ENCODE peak calls at places on chromosome 1, in eight cellular contexts. T is HCT116, N is neural progenitor cell, R is hepatocyte, Z is PC-3, I is GM23338, C is SK-N-SH, B is MM.1S. A is an unnamed sample.
A peak's percentile ranks its signal among the peaks of the same experiment; 100 is the strongest.

GRCh38 chr1:117644696-117645311 is 39.0 kb downstream of the TENT5C start:
- DNase-seq in T (no peak), N (no peak), R (no peak), Z (no peak), I (no peak), C (no peak), B (peak; percentile 73), A (no peak)

GRCh38 chr1:111690306-111690617 is 48.9 kb downstream of the INKA2 start:
- DNase-seq in T (no peak), N (no peak), R (peak; percentile 72), Z (peak; percentile 43), I (no peak), C (peak; percentile 15), B (no peak), A (no peak)

GRCh38 chr1:200253774-200254495 is 155.9 kb downstream of the ZNF281 start:
- DNase-seq in T (no peak), N (no peak), R (no peak), Z (no peak), I (no peak), C (no peak), B (no peak), A (peak; percentile 7)

GRCh38 chr1:6472391-6472790 is 6.4 kb upstream of the TNFRSF25 start:
- DNase-seq in T (no peak), N (no peak), R (no peak), Z (no peak), I (no peak), C (no peak), B (no peak), A (no peak)

GRCh38 chr1:77671836-77672235 is 10.6 kb downstream of the ZZZ3 start:
- DNase-seq in T (no peak), N (no peak), R (no peak), Z (peak; percentile 48), I (no peak), C (no peak), B (peak; percentile 16), A (no peak)

GRCh38 chr1:85569122-85569521 is 11.4 kb upstream of the CCN1 start:
- DNase-seq in T (no peak), N (no peak), R (no peak), Z (peak; percentile 59), I (no peak), C (no peak), B (no peak), A (no peak)

GRCh38 chr1:240737268-240737667 is 125.3 kb upstream of the GREM2 start:
- DNase-seq in T (no peak), N (no peak), R (no peak), Z (peak; percentile 82), I (no peak), C (no peak), B (no peak), A (no peak)

GRCh38 chr1:17606826-17607440 is 67.4 kb downstream of the ARHGEF10L start:
- DNase-seq in T (peak; percentile 36), N (peak; percentile 86), R (peak; percentile 83), Z (peak; percentile 79), I (peak; percentile 94), C (peak; percentile 88), B (peak; percentile 52), A (peak; percentile 63)

GRCh38 chr1:200029035-200029623 is 1.6 kb downstream of the NR5A2 start:
- DNase-seq in T (peak; percentile 4), N (peak; percentile 81), R (peak; percentile 82), Z (peak; percentile 94), I (peak; percentile 79), C (peak; percentile 79), B (peak; percentile 72), A (peak; percentile 88)

GRCh38 chr1:230002164-230002803 is 64.8 kb upstream of the GALNT2 start:
- DNase-seq in T (no peak), N (peak; percentile 59), R (no peak), Z (no peak), I (no peak), C (no peak), B (no peak), A (no peak)

GRCh38 chr1:1024421-1025415 is 4.8 kb downstream of the AGRN start:
- DNase-seq in T (peak; percentile 51), N (peak; percentile 79), R (peak; percentile 90), Z (peak; percentile 99), I (peak; percentile 97), C (no peak), B (no peak), A (no peak)

GRCh38 chr1:109611308-109611950 is 8.0 kb downstream of the GNAT2 start:
- DNase-seq in T (no peak), N (no peak), R (no peak), Z (no peak), I (no peak), C (no peak), B (no peak), A (no peak)

GRCh38 chr1:54549181-54549924 is 1.3 kb downstream of the ACOT11 start:
- DNase-seq in T (no peak), N (no peak), R (no peak), Z (no peak), I (no peak), C (no peak), B (no peak), A (no peak)

GRCh38 chr1:54547601-54548388 is at the start of gene ACOT11:
- DNase-seq in T (no peak), N (peak; percentile 44), R (peak; percentile 83), Z (no peak), I (peak; percentile 75), C (peak; percentile 93), B (no peak), A (no peak)

GRCh38 chr1:54553781-54554313 is 5.8 kb downstream of the ACOT11 start:
- DNase-seq in T (no peak), N (no peak), R (no peak), Z (no peak), I (no peak), C (no peak), B (no peak), A (no peak)

GRCh38 chr1:54548389-54549044 is 489 bp downstream of the ACOT11 start:
- DNase-seq in T (no peak), N (no peak), R (no peak), Z (no peak), I (no peak), C (no peak), B (no peak), A (no peak)

DNA sequence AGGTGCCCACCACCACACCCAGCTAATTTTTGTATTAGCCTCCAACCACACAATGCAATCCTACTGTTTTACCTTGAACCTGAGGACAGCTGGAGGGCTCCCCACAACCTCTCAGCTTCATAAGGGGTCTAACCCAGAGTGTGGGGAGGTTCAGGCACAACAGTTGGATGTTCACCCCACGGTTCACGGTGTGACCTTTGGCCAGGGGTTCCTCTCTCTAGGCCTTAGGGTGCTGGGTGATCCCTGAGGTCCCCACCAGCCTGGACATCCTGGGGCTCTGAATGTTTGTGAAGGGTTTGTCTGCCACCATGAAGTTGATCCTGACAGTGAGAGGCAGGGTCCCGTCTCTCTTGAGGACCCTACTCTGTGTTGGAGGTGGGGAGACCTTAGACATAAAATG is 3.9 kb downstream of the ACOT11 start:
- DNase-seq in T (no peak), N (no peak), R (no peak), Z (no peak), I (no peak), C (no peak), B (no peak), A (no peak)
- TF ChIP-seq EZH2phosphoT487 in T (no peak), N (no peak), R (no peak), Z (no peak), I (no peak), C (no peak), B (no peak), A (no peak)

GRCh38 chr1:166839600-166840308 is 479 bp downstream of the POGK start:
- DNase-seq in T (no peak), N (peak; percentile 68), R (peak; percentile 71), Z (peak; percentile 61), I (peak; percentile 68), C (peak; percentile 81), B (peak; percentile 61), A (peak; percentile 64)
- TF ChIP-seq CTCF in T (no peak), N (peak; percentile 41), R (peak; percentile 24), Z (peak; percentile 51), I (peak; percentile 45), C (peak; percentile 39), B (peak; percentile 47), A (peak; percentile 50)

DNA sequence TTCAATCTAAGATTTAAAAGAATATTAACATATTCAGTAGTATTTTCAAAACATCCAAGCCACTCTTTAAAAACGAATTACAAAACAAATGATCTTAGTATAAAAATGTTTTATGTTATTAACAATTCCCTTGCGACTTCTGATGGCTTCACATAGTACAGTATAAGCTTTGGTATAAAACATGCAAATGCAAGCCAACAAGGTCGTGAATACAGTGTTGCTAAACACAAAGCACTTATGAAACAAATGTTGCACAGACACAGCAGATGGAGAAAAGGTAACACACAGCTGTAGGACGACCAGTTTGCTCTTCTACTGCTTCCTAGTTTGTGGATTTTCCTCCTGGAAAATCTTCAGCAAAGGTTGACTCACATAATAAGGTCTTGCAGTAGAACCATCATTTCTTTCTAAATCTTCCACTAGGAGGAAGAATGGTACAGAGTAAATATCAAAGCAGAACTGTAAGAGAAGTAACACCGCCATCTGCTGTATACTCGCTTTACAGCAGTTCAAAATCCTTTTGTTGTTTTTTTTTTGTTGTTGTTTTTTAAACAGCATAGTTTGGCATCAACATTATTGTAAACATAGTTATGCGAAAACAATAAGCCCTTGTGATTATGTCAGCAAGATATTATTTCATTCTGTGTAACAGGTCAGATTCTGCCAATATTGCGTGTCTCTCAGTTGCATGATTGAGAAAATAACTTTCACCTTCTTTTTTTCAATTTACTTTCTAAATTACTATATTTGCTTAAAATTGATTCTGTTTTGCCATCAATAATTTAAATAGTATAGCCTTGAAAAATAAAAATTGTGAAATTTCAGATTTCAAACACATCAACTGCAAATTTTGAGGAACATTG is 69.5 kb downstream of the LHX8 start:
- DNase-seq in T (peak; percentile 54), N (peak; percentile 63), R (peak; percentile 62), Z (peak; percentile 65), I (peak; percentile 76), C (peak; percentile 33), B (peak; percentile 64), A (peak; percentile 37)
- TF ChIP-seq EZH2phosphoT487 in T (no peak), N (no peak), R (no peak), Z (no peak), I (no peak), C (no peak), B (no peak), A (no peak)

GRCh38 chr1:107318932-107319331 is 178.1 kb downstream of the NTNG1 start:
- DNase-seq in T (no peak), N (no peak), R (no peak), Z (no peak), I (peak; percentile 48), C (no peak), B (no peak), A (peak; percentile 47)

GRCh38 chr1:107327446-107327845 is 186.6 kb downstream of the NTNG1 start:
- DNase-seq in T (no peak), N (no peak), R (no peak), Z (no peak), I (no peak), C (no peak), B (no peak), A (no peak)

GRCh38 chr1:107326823-107327445 is 186.1 kb downstream of the NTNG1 start:
- DNase-seq in T (no peak), N (no peak), R (no peak), Z (no peak), I (no peak), C (no peak), B (peak; percentile 39), A (peak; percentile 60)

DNA sequence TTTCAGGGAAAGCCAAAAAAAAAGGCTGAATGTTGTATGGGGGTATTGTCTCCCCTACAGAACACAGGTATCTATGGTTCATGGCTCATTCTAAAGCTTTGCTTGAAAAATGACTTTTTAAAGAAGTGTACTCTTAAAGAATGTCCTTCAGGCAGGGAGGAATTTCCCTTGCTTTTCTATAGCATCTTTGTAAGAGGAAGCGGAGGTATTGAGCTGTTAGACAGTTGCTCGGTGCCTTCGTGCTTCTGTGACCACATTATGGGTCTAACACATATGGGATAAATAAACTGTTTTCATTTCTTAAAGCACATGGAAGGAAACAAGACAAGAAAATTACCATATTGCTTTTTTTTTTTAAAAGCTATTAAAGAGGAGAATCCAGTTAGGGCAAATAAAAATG is 182.9 kb downstream of the NTNG1 start:
- DNase-seq in T (no peak), N (no peak), R (no peak), Z (no peak), I (peak; percentile 5), C (no peak), B (no peak), A (no peak)
- TF ChIP-seq CTCF in T (no peak), N (no peak), R (no peak), Z (no peak), I (no peak), C (no peak), B (no peak), A (no peak)